ENCODE peak calls at places on chromosome 2, in seven cellular contexts. One of them, this sample, is unnamed.

GRCh38 chr2:180012523-180012922 is 5.4 kb upstream of the CWC22 start:
- DNase-seq in NCI-H446 treated with DMSO at 0.1 percent for 48 hours: no peak
- DNase-seq in activated CD4-positive, alpha-beta T cell treated with anti-CD3 and anti-CD28 coated beads for 24 hours: no peak
- DNase-seq in NCI-H774: no peak
- DNase-seq in NCI-H1417 treated with DMSO at 0.1 percent for 48 hours: no peak
- DNase-seq in AG08395: peak; percentile 47
- DNase-seq in stimulated activated CD4-positive, alpha-beta T cell treated with anti-CD3 and anti-CD28 coated beads, Interleukin-12 subunit alpha, Interleukin-12 subunit beta, amount 100 ng/mL, for 24 hours: no peak
- DNase-seq in this sample: no peak

GRCh38 chr2:132577693-132578092 is 92.3 kb downstream of the LYPD1 start:
- DNase-seq in activated CD4-positive, alpha-beta T cell treated with anti-CD3 and anti-CD28 coated beads for 24 hours: no peak
- DNase-seq in NCI-H446 treated with DMSO at 0.1 percent for 48 hours: no peak
- DNase-seq in AG08395: no peak
- DNase-seq in stimulated activated CD4-positive, alpha-beta T cell treated with anti-CD3 and anti-CD28 coated beads, Interleukin-12 subunit alpha, Interleukin-12 subunit beta, amount 100 ng/mL, for 24 hours: no peak
- DNase-seq in NCI-H1417 treated with DMSO at 0.1 percent for 48 hours: no peak
- DNase-seq in NCI-H774: no peak
- DNase-seq in this sample: no peak

GRCh38 chr2:117349687-117350086 is 464.8 kb upstream of the DDX18 start:
- DNase-seq in activated CD4-positive, alpha-beta T cell treated with anti-CD3 and anti-CD28 coated beads for 24 hours: no peak
- DNase-seq in stimulated activated CD4-positive, alpha-beta T cell treated with anti-CD3 and anti-CD28 coated beads, Interleukin-12 subunit alpha, Interleukin-12 subunit beta, amount 100 ng/mL, for 24 hours: no peak
- DNase-seq in NCI-H774: no peak
- DNase-seq in AG08395: no peak
- DNase-seq in NCI-H1417 treated with DMSO at 0.1 percent for 48 hours: no peak
- DNase-seq in NCI-H446 treated with DMSO at 0.1 percent for 48 hours: no peak
- DNase-seq in this sample: no peak

GRCh38 chr2:170715062-170715931 is at the start of gene SP5:
- DNase-seq in NCI-H446 treated with DMSO at 0.1 percent for 48 hours: no peak
- DNase-seq in activated CD4-positive, alpha-beta T cell treated with anti-CD3 and anti-CD28 coated beads for 24 hours: no peak
- DNase-seq in NCI-H1417 treated with DMSO at 0.1 percent for 48 hours: no peak
- DNase-seq in AG08395: peak; percentile 34
- DNase-seq in NCI-H774: peak; percentile 38
- DNase-seq in stimulated activated CD4-positive, alpha-beta T cell treated with anti-CD3 and anti-CD28 coated beads, Interleukin-12 subunit alpha, Interleukin-12 subunit beta, amount 100 ng/mL, for 24 hours: no peak
- DNase-seq in this sample: peak; percentile 46

GRCh38 chr2:235685024-235685721 is 191.3 kb downstream of the AGAP1 start:
- DNase-seq in AG08395: no peak
- DNase-seq in NCI-H1417 treated with DMSO at 0.1 percent for 48 hours: no peak
- DNase-seq in NCI-H774: no peak
- DNase-seq in NCI-H446 treated with DMSO at 0.1 percent for 48 hours: no peak
- DNase-seq in stimulated activated CD4-positive, alpha-beta T cell treated with anti-CD3 and anti-CD28 coated beads, Interleukin-12 subunit alpha, Interleukin-12 subunit beta, amount 100 ng/mL, for 24 hours: no peak
- DNase-seq in activated CD4-positive, alpha-beta T cell treated with anti-CD3 and anti-CD28 coated beads for 24 hours: no peak
- DNase-seq in this sample: no peak

GRCh38 chr2:215750763-215751162 is 262.6 kb downstream of the MREG start:
- DNase-seq in NCI-H774: no peak
- DNase-seq in NCI-H446 treated with DMSO at 0.1 percent for 48 hours: no peak
- DNase-seq in AG08395: no peak
- DNase-seq in stimulated activated CD4-positive, alpha-beta T cell treated with anti-CD3 and anti-CD28 coated beads, Interleukin-12 subunit alpha, Interleukin-12 subunit beta, amount 100 ng/mL, for 24 hours: no peak
- DNase-seq in NCI-H1417 treated with DMSO at 0.1 percent for 48 hours: no peak
- DNase-seq in activated CD4-positive, alpha-beta T cell treated with anti-CD3 and anti-CD28 coated beads for 24 hours: no peak
- DNase-seq in this sample: no peak

GRCh38 chr2:54531558-54531957 is 75.4 kb downstream of the SPTBN1 start:
- DNase-seq in stimulated activated CD4-positive, alpha-beta T cell treated with anti-CD3 and anti-CD28 coated beads, Interleukin-12 subunit alpha, Interleukin-12 subunit beta, amount 100 ng/mL, for 24 hours: no peak
- DNase-seq in NCI-H446 treated with DMSO at 0.1 percent for 48 hours: no peak
- DNase-seq in NCI-H774: no peak
- DNase-seq in NCI-H1417 treated with DMSO at 0.1 percent for 48 hours: no peak
- DNase-seq in activated CD4-positive, alpha-beta T cell treated with anti-CD3 and anti-CD28 coated beads for 24 hours: no peak
- DNase-seq in AG08395: no peak
- DNase-seq in this sample: no peak

GRCh38 chr2:105793230-105793975 is 48.7 kb downstream of the NCK2 start:
- DNase-seq in stimulated activated CD4-positive, alpha-beta T cell treated with anti-CD3 and anti-CD28 coated beads, Interleukin-12 subunit alpha, Interleukin-12 subunit beta, amount 100 ng/mL, for 24 hours: no peak
- DNase-seq in NCI-H1417 treated with DMSO at 0.1 percent for 48 hours: no peak
- DNase-seq in NCI-H774: no peak
- DNase-seq in NCI-H446 treated with DMSO at 0.1 percent for 48 hours: no peak
- DNase-seq in AG08395: no peak
- DNase-seq in activated CD4-positive, alpha-beta T cell treated with anti-CD3 and anti-CD28 coated beads for 24 hours: no peak
- DNase-seq in this sample: no peak

GRCh38 chr2:120482334-120482733 is 136.4 kb downstream of the INHBB start:
- DNase-seq in NCI-H1417 treated with DMSO at 0.1 percent for 48 hours: no peak
- DNase-seq in NCI-H774: no peak
- DNase-seq in AG08395: no peak
- DNase-seq in stimulated activated CD4-positive, alpha-beta T cell treated with anti-CD3 and anti-CD28 coated beads, Interleukin-12 subunit alpha, Interleukin-12 subunit beta, amount 100 ng/mL, for 24 hours: no peak
- DNase-seq in NCI-H446 treated with DMSO at 0.1 percent for 48 hours: no peak
- DNase-seq in activated CD4-positive, alpha-beta T cell treated with anti-CD3 and anti-CD28 coated beads for 24 hours: no peak
- DNase-seq in this sample: no peak

GRCh38 chr2:797993-798392 is 120.8 kb upstream of the TMEM18 start:
- DNase-seq in NCI-H446 treated with DMSO at 0.1 percent for 48 hours: no peak
- DNase-seq in activated CD4-positive, alpha-beta T cell treated with anti-CD3 and anti-CD28 coated beads for 24 hours: no peak
- DNase-seq in NCI-H774: no peak
- DNase-seq in stimulated activated CD4-positive, alpha-beta T cell treated with anti-CD3 and anti-CD28 coated beads, Interleukin-12 subunit alpha, Interleukin-12 subunit beta, amount 100 ng/mL, for 24 hours: no peak
- DNase-seq in AG08395: no peak
- DNase-seq in NCI-H1417 treated with DMSO at 0.1 percent for 48 hours: no peak
- DNase-seq in this sample: no peak

GRCh38 chr2:222169346-222169745 is 129.5 kb downstream of the PAX3 start:
- DNase-seq in NCI-H1417 treated with DMSO at 0.1 percent for 48 hours: no peak
- DNase-seq in AG08395: peak; percentile 37
- DNase-seq in stimulated activated CD4-positive, alpha-beta T cell treated with anti-CD3 and anti-CD28 coated beads, Interleukin-12 subunit alpha, Interleukin-12 subunit beta, amount 100 ng/mL, for 24 hours: no peak
- DNase-seq in NCI-H446 treated with DMSO at 0.1 percent for 48 hours: no peak
- DNase-seq in activated CD4-positive, alpha-beta T cell treated with anti-CD3 and anti-CD28 coated beads for 24 hours: no peak
- DNase-seq in NCI-H774: no peak
- DNase-seq in this sample: no peak

GRCh38 chr2:172931923-172932520 is 143.6 kb upstream of the MAP3K20 start:
- DNase-seq in NCI-H774: peak; percentile 24
- DNase-seq in NCI-H1417 treated with DMSO at 0.1 percent for 48 hours: no peak
- DNase-seq in AG08395: peak; percentile 35
- DNase-seq in activated CD4-positive, alpha-beta T cell treated with anti-CD3 and anti-CD28 coated beads for 24 hours: peak; percentile 65
- DNase-seq in stimulated activated CD4-positive, alpha-beta T cell treated with anti-CD3 and anti-CD28 coated beads, Interleukin-12 subunit alpha, Interleukin-12 subunit beta, amount 100 ng/mL, for 24 hours: peak; percentile 67
- DNase-seq in NCI-H446 treated with DMSO at 0.1 percent for 48 hours: no peak
- DNase-seq in this sample: no peak